ENCODE peak calls at places on chromosome 15, in ten cellular contexts. M is astrocyte, D is GM12865, J is body of pancreas, L is heart left ventricle, C is tibial artery, V is coronary artery, Q is spleen, P is AG10803, O is left ventricle myocardium inferior. W is an unnamed sample.

GRCh38 chr15:42404461-42405235 is 45.3 kb downstream of the CAPN3 start:
- DNase-seq in M (no peak), D (no peak), J (no peak), L (no peak), C (no peak), V (no peak), Q (no peak), P (no peak), O (no peak), W (no peak)

GRCh38 chr15:88605507-88606436 is 15.4 kb upstream of the AEN start:
- DNase-seq in M (no peak), D (no peak), J (peak), L (peak), C (no peak), V (no peak), Q (peak), P (peak), O (peak), W (peak)

GRCh38 chr15:66580643-66581042 is 14.8 kb upstream of the LCTL start:
- DNase-seq in M (peak), D (no peak), J (no peak), L (no peak), C (peak), V (no peak), Q (no peak), P (peak), O (peak), W (no peak)

GRCh38 chr15:53962646-53963561 is 15.3 kb upstream of the UNC13C start:
- DNase-seq in M (no peak), D (peak), J (peak), L (no peak), C (no peak), V (no peak), Q (no peak), P (no peak), O (no peak), W (peak)

GRCh38 chr15:99021027-99021624 is 13.5 kb upstream of the PGPEP1L start:
- DNase-seq in M (no peak), D (no peak), J (no peak), L (no peak), C (no peak), V (no peak), Q (no peak), P (no peak), O (no peak), W (no peak)

GRCh38 chr15:49751191-49751590 is 130.3 kb downstream of the DTWD1 start:
- DNase-seq in M (no peak), D (no peak), J (no peak), L (no peak), C (peak), V (no peak), Q (no peak), P (no peak), O (no peak), W (no peak)

GRCh38 chr15:51619331-51620033 is 3.1 kb downstream of the DMXL2 start:
- DNase-seq in M (no peak), D (no peak), J (no peak), L (no peak), C (no peak), V (no peak), Q (no peak), P (no peak), O (no peak), W (no peak)

GRCh38 chr15:43966646-43967045 is 139.8 kb downstream of the WDR76 start:
- DNase-seq in M (no peak), D (no peak), J (no peak), L (no peak), C (no peak), V (no peak), Q (no peak), P (no peak), O (no peak), W (no peak)

GRCh38 chr15:66832679-66833078 is 130.6 kb downstream of the SMAD6 start:
- DNase-seq in M (no peak), D (no peak), J (no peak), L (no peak), C (no peak), V (no peak), Q (peak), P (peak), O (no peak), W (no peak)

GRCh38 chr15:101121511-101122090 is 130.2 kb downstream of the CHSY1 start:
- DNase-seq in M (peak), D (peak), J (peak), L (peak), C (peak), V (peak), Q (peak), P (peak), O (peak), W (peak)

GRCh38 chr15:59401810-59402569 is 29.3 kb upstream of the MYO1E start:
- DNase-seq in M (no peak), D (no peak), J (no peak), L (no peak), C (no peak), V (no peak), Q (peak), P (no peak), O (no peak), W (no peak)

GRCh38 chr15:59405079-59405478 is 32.4 kb upstream of the MYO1E start:
- DNase-seq in M (no peak), D (no peak), J (no peak), L (no peak), C (no peak), V (no peak), Q (no peak), P (no peak), O (no peak), W (no peak)

GRCh38 chr15:59410448-59410896 is 27.5 kb upstream of the FAM81A start:
- DNase-seq in M (peak), D (peak), J (peak), L (no peak), C (no peak), V (no peak), Q (no peak), P (no peak), O (no peak), W (no peak)

GRCh38 chr15:59406446-59406845 is 31.5 kb upstream of the FAM81A start:
- DNase-seq in M (no peak), D (peak), J (no peak), L (no peak), C (no peak), V (no peak), Q (no peak), P (no peak), O (no peak), W (no peak)
- H3K4me3 ChIP-seq in M (no peak), D (no peak), J (no peak), L (no peak), C (no peak), V (no peak), Q (no peak), P (no peak), O (no peak), W (no peak)

DNA sequence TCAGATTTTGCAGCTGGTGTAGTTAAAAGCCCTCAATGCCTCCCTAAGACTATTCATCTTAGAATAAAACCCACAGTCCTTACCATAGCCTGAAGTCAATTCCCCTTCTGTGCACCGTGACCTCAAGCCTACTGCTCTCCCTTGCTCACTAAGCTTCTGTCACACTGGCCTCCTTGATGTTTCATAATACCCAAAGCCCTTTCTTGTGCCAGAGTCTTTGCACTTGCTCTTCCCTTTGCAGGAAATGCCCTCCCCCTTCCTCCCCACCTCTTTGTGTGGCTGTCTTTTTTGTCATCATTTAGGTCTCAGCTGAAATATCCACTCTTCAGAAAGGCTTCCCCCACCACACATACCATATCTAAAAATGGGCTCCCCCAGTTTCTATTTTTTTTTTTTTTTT is 4.2 kb upstream of the PLEKHO2 start:
- DNase-seq in M (no peak), D (peak), J (no peak), L (no peak), C (no peak), V (no peak), Q (no peak), P (no peak), O (no peak), W (no peak)
- H3K4me3 ChIP-seq in M (no peak), D (no peak), J (no peak), L (no peak), C (no peak), V (no peak), Q (no peak), P (no peak), O (no peak), W (no peak)

GRCh38 chr15:57752426-57752825 is 45.9 kb downstream of the POLR2M start:
- DNase-seq in M (no peak), D (no peak), J (no peak), L (peak), C (no peak), V (no peak), Q (no peak), P (no peak), O (peak), W (peak)
- H3K4me3 ChIP-seq in M (no peak), D (no peak), J (no peak), L (no peak), C (peak), V (peak), Q (no peak), P (no peak), O (peak), W (no peak)

GRCh38 chr15:33098082-33099058 is 96.1 kb downstream of the FMN1 start:
- DNase-seq in M (peak), D (no peak), J (no peak), L (no peak), C (no peak), V (no peak), Q (no peak), P (peak), O (no peak), W (no peak)
- H3K4me3 ChIP-seq in M (no peak), D (no peak), J (no peak), L (no peak), C (no peak), V (no peak), Q (no peak), P (no peak), O (no peak), W (no peak)

GRCh38 chr15:40843885-40844542 is at the start of gene SPINT1:
- DNase-seq in M (no peak), D (peak), J (peak), L (no peak), C (no peak), V (no peak), Q (no peak), P (no peak), O (no peak), W (no peak)

GRCh38 chr15:40843183-40843884 is 514 bp upstream of the SPINT1 start:
- DNase-seq in M (no peak), D (no peak), J (peak), L (no peak), C (no peak), V (no peak), Q (peak), P (no peak), O (no peak), W (no peak)

GRCh38 chr15:40838756-40839155 is 5.1 kb upstream of the SPINT1 start:
- DNase-seq in M (no peak), D (no peak), J (no peak), L (no peak), C (no peak), V (no peak), Q (peak), P (peak), O (no peak), W (no peak)

GRCh38 chr15:40844543-40844981 is 714 bp downstream of the SPINT1 start:
- DNase-seq in M (no peak), D (peak), J (peak), L (peak), C (no peak), V (no peak), Q (peak), P (no peak), O (peak), W (no peak)

DNA sequence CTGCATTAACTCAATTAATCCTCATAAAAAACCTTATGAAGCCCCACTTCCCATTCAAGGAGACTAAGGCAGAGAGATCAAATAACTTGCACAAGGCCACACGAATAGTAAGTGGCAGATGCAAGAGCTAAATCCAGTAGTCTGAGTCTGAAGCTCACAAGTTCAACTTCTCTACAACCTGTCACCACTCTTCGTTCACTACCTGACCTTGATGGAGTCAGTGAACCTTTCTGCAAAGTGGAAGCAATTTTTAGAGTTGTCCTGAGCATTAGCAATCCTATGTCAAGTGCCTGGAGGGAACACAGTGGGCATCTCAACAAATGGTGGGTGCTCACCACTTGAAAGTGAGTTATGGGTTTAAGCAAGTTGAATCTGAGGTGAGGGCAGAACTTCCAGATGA is 2.1 kb upstream of the SPINT1 start:
- DNase-seq in M (no peak), D (no peak), J (no peak), L (no peak), C (no peak), V (no peak), Q (no peak), P (no peak), O (no peak), W (no peak)
- H3K4me3 ChIP-seq in M (no peak), D (no peak), J (no peak), L (no peak), C (no peak), V (no peak), Q (no peak), P (no peak), O (no peak), W (no peak)

DNA sequence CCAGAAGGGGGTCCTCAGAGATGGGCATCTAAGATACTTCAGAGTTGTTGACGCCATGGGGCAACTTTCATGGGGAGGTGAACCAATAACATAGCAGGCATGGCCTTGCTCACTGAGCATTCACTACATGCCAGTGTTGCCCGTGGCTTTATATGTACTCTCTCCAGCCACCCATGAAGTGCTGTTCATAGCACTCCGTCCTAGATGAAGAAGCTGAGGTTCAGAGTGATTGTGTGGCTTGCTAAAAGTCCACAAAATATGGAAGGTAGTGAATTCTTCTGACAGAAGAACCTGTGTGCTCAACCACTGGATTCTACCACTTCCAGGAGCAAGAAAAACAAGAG is 9.8 kb upstream of the SEMA4B start:
- DNase-seq in M (no peak), D (no peak), J (no peak), L (no peak), C (no peak), V (no peak), Q (no peak), P (no peak), O (no peak), W (no peak)
- H3K4me3 ChIP-seq in M (no peak), D (no peak), J (no peak), L (no peak), C (no peak), V (no peak), Q (peak), P (no peak), O (no peak), W (no peak)

GRCh38 chr15:40936234-40936708 is 7.1 kb downstream of the DLL4 start:
- DNase-seq in M (no peak), D (no peak), J (no peak), L (no peak), C (no peak), V (no peak), Q (no peak), P (no peak), O (no peak), W (no peak)

GRCh38 chr15:40938530-40938870 is 9.4 kb downstream of the DLL4 start:
- DNase-seq in M (no peak), D (no peak), J (no peak), L (peak), C (no peak), V (no peak), Q (no peak), P (no peak), O (no peak), W (no peak)

GRCh38 chr15:40934457-40934856 is 5.3 kb downstream of the DLL4 start:
- DNase-seq in M (no peak), D (no peak), J (no peak), L (peak), C (no peak), V (no peak), Q (no peak), P (no peak), O (no peak), W (no peak)

GRCh38 chr15:40937762-40938529 is 8.8 kb downstream of the DLL4 start:
- DNase-seq in M (no peak), D (peak), J (no peak), L (peak), C (no peak), V (no peak), Q (no peak), P (peak), O (no peak), W (no peak)

DNA sequence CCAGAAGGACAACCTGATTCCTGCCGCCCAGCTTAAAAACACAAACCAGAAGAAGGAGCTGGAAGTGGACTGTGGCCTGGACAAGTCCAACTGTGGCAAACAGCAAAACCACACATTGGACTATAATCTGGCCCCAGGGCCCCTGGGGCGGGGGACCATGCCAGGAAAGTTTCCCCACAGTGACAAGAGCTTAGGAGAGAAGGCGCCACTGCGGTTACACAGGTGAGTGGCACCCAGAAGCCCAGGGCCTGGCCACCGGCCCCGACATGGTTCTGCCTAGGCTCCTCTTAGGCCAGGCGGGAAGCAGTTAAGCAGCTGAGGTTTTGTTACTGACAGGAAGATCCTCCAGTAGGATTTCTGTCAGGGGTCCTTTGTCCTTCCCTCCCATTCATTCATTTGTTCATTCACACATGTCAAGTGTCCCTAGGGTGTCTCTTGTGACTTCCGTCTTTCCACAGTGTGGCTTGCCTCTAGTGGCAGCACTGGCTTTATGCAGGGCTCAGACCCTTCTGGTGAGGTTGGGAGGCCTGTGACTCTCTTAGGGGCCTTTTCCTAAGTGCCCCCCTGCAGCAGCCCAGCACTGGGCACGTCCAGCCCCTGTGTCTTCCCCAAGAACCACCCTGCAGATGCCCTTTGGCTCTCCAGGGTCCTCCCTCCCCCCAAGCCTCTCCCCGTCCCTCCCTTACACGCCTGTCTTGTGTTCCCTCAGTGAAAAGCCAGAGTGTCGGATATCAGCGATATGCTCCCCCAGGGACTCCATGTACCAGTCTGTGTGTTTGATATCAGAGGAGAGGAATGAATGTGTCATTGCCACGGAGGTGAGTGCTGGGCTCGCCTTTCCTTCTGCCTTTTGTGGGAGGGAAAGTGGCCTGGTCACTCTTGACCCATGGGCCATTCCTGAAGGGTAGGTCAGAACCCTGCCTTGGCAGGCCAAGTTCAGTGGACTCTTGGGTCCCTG is 7.8 kb downstream of the DLL4 start:
- DNase-seq in M (peak), D (peak), J (no peak), L (peak), C (no peak), V (no peak), Q (no peak), P (no peak), O (no peak), W (peak)
- H3K4me3 ChIP-seq in M (no peak), D (no peak), J (no peak), L (peak), C (no peak), V (no peak), Q (no peak), P (no peak), O (peak), W (no peak)

GRCh38 chr15:70501849-70502248 is 261.5 kb downstream of the UACA start:
- DNase-seq in M (no peak), D (no peak), J (no peak), L (no peak), C (no peak), V (no peak), Q (peak), P (no peak), O (no peak), W (no peak)
- H3K4me3 ChIP-seq in M (no peak), D (no peak), J (no peak), L (no peak), C (no peak), V (no peak), Q (no peak), P (no peak), O (no peak), W (no peak)

W was measured in right lobe of liver.